ENCODE peak calls at places on chromosomes 7 and 10, in nine cellular contexts. O, T, Y, C, R, U, J, E and W are unnamed samples.

GRCh38 chr10:22988581-22989360 is 60.9 kb downstream of the ARMC3 start:
- DNase-seq in Y (peak; percentile 64), J (peak; percentile 78), T (peak; percentile 47), C (peak; percentile 59), E (peak; percentile 63), R (peak; percentile 44), O (peak; percentile 2), U (peak; percentile 82), W (peak; percentile 57)

GRCh38 chr10:72417971-72418370 is 63.3 kb upstream of the DNAJB12 start:
- DNase-seq in U (no peak), C (no peak), Y (no peak), J (no peak), R (no peak), E (no peak), T (no peak), O (no peak), W (no peak)

GRCh38 chr10:109126016-109126415 is 797.3 kb downstream of the XPNPEP1 start:
- DNase-seq in Y (no peak), O (no peak), E (no peak), U (no peak), J (no peak), T (no peak), R (no peak), C (peak; percentile 2), W (no peak)

GRCh38 chr10:7296648-7297047 is 114.2 kb downstream of the SFMBT2 start:
- DNase-seq in O (no peak), E (no peak), J (no peak), T (no peak), C (no peak), R (no peak), U (no peak), Y (no peak), W (no peak)

GRCh38 chr7:98295467-98296220 is 14.2 kb downstream of the BRI3 start:
- DNase-seq in C (no peak), E (no peak), R (no peak), J (no peak), Y (no peak), T (no peak), O (no peak), U (no peak), W (no peak)

GRCh38 chr7:13181221-13181620 is 493.8 kb downstream of the ARL4A start:
- DNase-seq in J (peak; percentile 8), U (peak; percentile 75), R (no peak), O (no peak), E (peak; percentile 42), Y (no peak), T (no peak), C (no peak), W (peak; percentile 13)

GRCh38 chr7:155287229-155287935 is 10.3 kb upstream of the INSIG1 start:
- DNase-seq in E (no peak), C (no peak), R (no peak), O (no peak), J (no peak), T (no peak), U (no peak), Y (no peak), W (no peak)

GRCh38 chr10:77105756-77106155 is 531.9 kb downstream of the KCNMA1 start:
- DNase-seq in T (no peak), C (peak; percentile 9), O (no peak), J (no peak), U (no peak), E (no peak), R (no peak), Y (no peak), W (no peak)

GRCh38 chr7:45236666-45237065 is 79.1 kb downstream of the RAMP3 start:
- DNase-seq in C (peak; percentile 29), R (no peak), J (no peak), U (no peak), O (no peak), E (no peak), Y (no peak), T (no peak), W (no peak)

GRCh38 chr7:158432369-158433270 is 155.0 kb downstream of the PTPRN2 start:
- DNase-seq in R (peak; percentile 1), Y (no peak), E (peak; percentile 96), C (no peak), U (peak; percentile 99), J (peak; percentile 93), T (no peak), O (no peak), W (no peak)

GRCh38 chr10:118922226-118922625 is 107.3 kb upstream of the NANOS1 start:
- DNase-seq in O (no peak), C (peak; percentile 21), T (no peak), U (no peak), J (no peak), Y (no peak), E (no peak), R (peak; percentile 39), W (no peak)

GRCh38 chr7:131544449-131545425 is 11.7 kb downstream of the PODXL start:
- DNase-seq in T (no peak), R (no peak), J (no peak), C (peak; percentile 75), O (no peak), Y (no peak), U (peak; percentile 78), E (peak; percentile 71), W (no peak)

GRCh38 chr10:34049887-34050286 is 715.4 kb upstream of the NRP1 start:
- DNase-seq in U (no peak), O (peak; percentile 32), T (no peak), Y (no peak), J (peak; percentile 42), C (peak; percentile 69), E (no peak), R (peak; percentile 32), W (no peak)

GRCh38 chr7:75658369-75658768 is 80.4 kb downstream of the HIP1 start:
- DNase-seq in U (no peak), C (no peak), J (no peak), T (no peak), O (no peak), Y (no peak), E (no peak), R (no peak), W (no peak)

GRCh38 chr10:78507761-78508160 is 474.1 kb downstream of the RPS24 start:
- DNase-seq in J (no peak), U (no peak), R (no peak), O (no peak), C (no peak), T (no peak), Y (no peak), E (no peak), W (no peak)

GRCh38 chr7:40673285-40673684 is 538.5 kb downstream of the SUGCT start:
- DNase-seq in E (no peak), C (peak; percentile 92), R (peak; percentile 78), Y (no peak), U (no peak), T (no peak), O (no peak), J (no peak), W (no peak)

GRCh38 chr10:42984761-42985325 is 92.0 kb upstream of the RET start:
- DNase-seq in T (no peak), R (no peak), U (no peak), E (no peak), J (no peak), Y (no peak), O (no peak), C (no peak), W (no peak)

GRCh38 chr10:96470108-96470743 is 43.5 kb downstream of the TLL2 start:
- DNase-seq in E (peak; percentile 5), R (peak; percentile 19), U (peak; percentile 27), C (peak; percentile 13), Y (peak; percentile 6), O (peak; percentile 22), J (peak; percentile 25), T (no peak), W (no peak)

GRCh38 chr7:111223802-111224253 is 132.9 kb downstream of the LRRN3 start:
- DNase-seq in E (no peak), J (no peak), O (no peak), U (peak; percentile 60), T (no peak), C (no peak), R (no peak), Y (no peak), W (no peak)

GRCh38 chr7:25496394-25497103 is 268.3 kb upstream of the NPVF start:
- DNase-seq in U (peak; percentile 40), T (no peak), R (no peak), O (no peak), C (no peak), Y (no peak), E (no peak), J (no peak), W (no peak)

GRCh38 chr7:136528329-136528728 is 340.1 kb upstream of the CHRM2 start:
- DNase-seq in U (no peak), R (peak; percentile 26), Y (no peak), O (no peak), C (peak; percentile 84), T (no peak), J (peak; percentile 66), E (no peak), W (no peak)